ENCODE peak calls at places on chromosome 15, in four cellular contexts. I, K, J and C are unnamed samples.

GRCh38 chr15:31098491-31098917 is 3.0 kb downstream of the TRPM1 start:
- DNase-seq in K (no peak), J (no peak), I (no peak), C (no peak)

GRCh38 chr15:93182806-93183205 is 93.8 kb upstream of the RGMA start:
- DNase-seq in K (no peak), I (no peak), J (peak), C (no peak)

GRCh38 chr15:84750583-84751092 is 2.2 kb downstream of the ZNF592 start:
- DNase-seq in J (no peak), K (no peak), I (peak), C (no peak)

GRCh38 chr15:90300988-90301715 is 35.7 kb downstream of the NGRN start:
- DNase-seq in J (peak), K (peak), I (peak), C (peak)

GRCh38 chr15:79058260-79058850 is 32.2 kb downstream of the RASGRF1 start:
- DNase-seq in J (no peak), K (no peak), I (no peak), C (no peak)

GRCh38 chr15:94375997-94376396 is 144.6 kb downstream of the MCTP2 start:
- DNase-seq in K (no peak), I (no peak), J (peak), C (peak)

GRCh38 chr15:88390502-88390901 is 76.7 kb downstream of the MRPL46 start:
- DNase-seq in I (no peak), K (no peak), J (no peak), C (no peak)

GRCh38 chr15:42994546-42994945 is 74.0 kb upstream of the TTBK2 start:
- DNase-seq in J (no peak), I (no peak), K (no peak), C (no peak)

GRCh38 chr15:83973816-83974215 is 261.8 kb upstream of the GOLGA6L4 start:
- DNase-seq in J (no peak), K (no peak), I (no peak), C (no peak)

GRCh38 chr15:80068578-80068977 is 9.1 kb downstream of the ZFAND6 start:
- DNase-seq in K (no peak), I (no peak), J (no peak), C (no peak)

GRCh38 chr15:81333363-81333762 is 9.4 kb upstream of the STARD5 start:
- DNase-seq in J (no peak), I (no peak), K (no peak), C (no peak)

GRCh38 chr15:64634020-64634419 is 141.4 kb downstream of the RBPMS2 start:
- DNase-seq in I (no peak), K (peak), J (peak), C (no peak)

GRCh38 chr15:58292761-58293175 is 139.0 kb upstream of the LIPC start:
- DNase-seq in J (no peak), I (no peak), K (no peak), C (no peak)

GRCh38 chr15:62889141-62889661 is 153.3 kb upstream of the TPM1 start:
- DNase-seq in J (no peak), K (no peak), I (no peak), C (no peak)

GRCh38 chr15:94451461-94451860 is 220.1 kb downstream of the MCTP2 start:
- DNase-seq in K (no peak), J (peak), I (no peak), C (peak)

GRCh38 chr15:63348392-63348791 is 33.3 kb downstream of the CA12 start:
- DNase-seq in I (no peak), J (no peak), K (no peak), C (peak)

GRCh38 chr15:98983333-98983732 is 24.3 kb downstream of the PGPEP1L start:
- DNase-seq in I (no peak), J (no peak), K (no peak), C (no peak)

GRCh38 chr15:33160581-33161165 is 33.8 kb downstream of the FMN1 start:
- DNase-seq in K (no peak), I (no peak), J (no peak), C (no peak)

GRCh38 chr15:25437751-25438600 is 848 bp downstream of the UBE3A start:
- DNase-seq in I (peak), J (peak), K (peak), C (peak)

GRCh38 chr15:98812711-98813441 is 164.5 kb downstream of the IGF1R start:
- DNase-seq in J (no peak), I (no peak), K (no peak), C (no peak)

GRCh38 chr15:67822537-67823370 is 2.6 kb upstream of the SKOR1 start:
- DNase-seq in J (peak), I (no peak), K (no peak), C (no peak)

GRCh38 chr15:56464893-56465520 is at the start of gene MNS1:
- DNase-seq in I (peak), K (peak), J (peak), C (peak)

GRCh38 chr15:81107889-81108288 is 26.2 kb upstream of the CFAP161 start:
- DNase-seq in J (no peak), K (no peak), I (no peak), C (no peak)

GRCh38 chr15:63858881-63859280 is 25.1 kb upstream of the HERC1 start:
- DNase-seq in I (no peak), K (no peak), J (no peak), C (no peak)

GRCh38 chr15:37480482-37480881 is 380.1 kb upstream of the MEIS2 start:
- DNase-seq in J (no peak), K (no peak), I (no peak), C (no peak)

GRCh38 chr15:70236306-70237103 is 138.8 kb upstream of the TLE3 start:
- DNase-seq in K (no peak), I (no peak), J (no peak), C (no peak)